ENCODE peak calls at places on chromosomes 2 and 18, in four cellular contexts. P is upper lobe of right lung, Q is heart right ventricle, M is left ventricle myocardium inferior. Y is an unnamed sample.

GRCh38 chr2:7052404-7052803 is 135.2 kb downstream of the RNF144A start:
- DNase-seq in P (no peak), Q (no peak), M (no peak), Y (no peak)

GRCh38 chr2:176637497-176638166 is 368.4 kb downstream of the MTX2 start:
- DNase-seq in P (peak; percentile 70), Q (peak; percentile 32), M (peak; percentile 36), Y (peak; percentile 71)

GRCh38 chr2:101223814-101224231 is 28.9 kb upstream of the CNOT11 start:
- DNase-seq in P (no peak), Q (no peak), M (no peak), Y (no peak)

GRCh38 chr2:66575625-66576371 is 140.9 kb downstream of the MEIS1 start:
- DNase-seq in P (peak; percentile 67), Q (no peak), M (peak; percentile 19), Y (peak; percentile 72)

GRCh38 chr2:188845692-188846091 is 128.5 kb upstream of the COL3A1 start:
- DNase-seq in P (no peak), Q (no peak), M (no peak), Y (no peak)

GRCh38 chr2:25821225-25822056 is 56.8 kb downstream of the ASXL2 start:
- DNase-seq in P (no peak), Q (no peak), M (no peak), Y (no peak)

GRCh38 chr2:69621440-69621839 is 22.1 kb downstream of the AAK1 start:
- DNase-seq in P (no peak), Q (no peak), M (no peak), Y (no peak)

GRCh38 chr18:74252032-74252380 is 39.8 kb downstream of the CYB5A start:
- DNase-seq in P (no peak), Q (no peak), M (no peak), Y (no peak)

GRCh38 chr2:5360081-5360480 is 332.1 kb upstream of the SOX11 start:
- DNase-seq in P (no peak), Q (no peak), M (no peak), Y (no peak)

GRCh38 chr18:35267161-35267651 is 22.8 kb downstream of the ZSCAN30 start:
- DNase-seq in P (peak; percentile 90), Q (peak; percentile 85), M (peak; percentile 85), Y (no peak)

GRCh38 chr18:79413901-79414300 is 18.2 kb downstream of the NFATC1 start:
- DNase-seq in P (no peak), Q (no peak), M (peak; percentile 12), Y (no peak)

GRCh38 chr2:97745474-97746172 is 32.2 kb downstream of the ZAP70 start:
- DNase-seq in P (no peak), Q (no peak), M (peak; percentile 7), Y (no peak)

GRCh38 chr2:29033172-29033571 is 41.2 kb downstream of the PCARE start:
- DNase-seq in P (no peak), Q (no peak), M (no peak), Y (no peak)

GRCh38 chr2:43222472-43223146 is 3.8 kb downstream of the ZFP36L2 start:
- DNase-seq in P (no peak), Q (no peak), M (no peak), Y (no peak)

GRCh38 chr2:237555560-237555959 is 10.8 kb upstream of the PRLH start:
- DNase-seq in P (no peak), Q (no peak), M (no peak), Y (no peak)

GRCh38 chr2:240184198-240184590 is 43.7 kb upstream of the OTOS start:
- DNase-seq in P (peak; percentile 35), Q (no peak), M (no peak), Y (no peak)

GRCh38 chr2:30931841-30932407 is 124.7 kb upstream of the CAPN13 start:
- DNase-seq in P (no peak), Q (no peak), M (no peak), Y (no peak)

GRCh38 chr2:207725815-207726578 is 14.6 kb downstream of the CCNYL1 start:
- DNase-seq in P (no peak), Q (no peak), M (no peak), Y (no peak)

GRCh38 chr2:148726228-148726627 is 81.7 kb downstream of the EPC2 start:
- DNase-seq in P (no peak), Q (no peak), M (no peak), Y (no peak)

GRCh38 chr2:240888890-240889573 is 6.9 kb downstream of the MAB21L4 start:
- DNase-seq in P (no peak), Q (no peak), M (no peak), Y (no peak)

GRCh38 chr2:211035548-211036185 is 479.3 kb downstream of the CPS1 start:
- DNase-seq in P (no peak), Q (peak; percentile 5), M (no peak), Y (peak; percentile 3)

GRCh38 chr2:71505086-71505769 is 51.9 kb downstream of the DYSF start:
- DNase-seq in P (peak; percentile 53), Q (peak; percentile 51), M (peak; percentile 51), Y (no peak)

GRCh38 chr2:58727977-58728656 is 487.0 kb upstream of the FANCL start:
- DNase-seq in P (no peak), Q (no peak), M (no peak), Y (no peak)

GRCh38 chr2:191166111-191166755 is 15.4 kb upstream of the STAT4 start:
- DNase-seq in P (no peak), Q (no peak), M (no peak), Y (no peak)

GRCh38 chr2:23273786-23274185 is 111.2 kb upstream of the KLHL29 start:
- DNase-seq in P (no peak), Q (no peak), M (no peak), Y (no peak)

GRCh38 chr2:233081232-233081730 is 21.1 kb downstream of the INPP5D start:
- DNase-seq in P (peak; percentile 48), Q (no peak), M (no peak), Y (no peak)

GRCh38 chr2:222950886-222951285 is 90.0 kb downstream of the ACSL3 start:
- DNase-seq in P (no peak), Q (no peak), M (no peak), Y (no peak)

GRCh38 chr18:58615150-58616132 is 13.4 kb downstream of the ALPK2 start:
- DNase-seq in P (no peak), Q (no peak), M (no peak), Y (no peak)

GRCh38 chr18:34322365-34323289 is 97.9 kb upstream of the NOL4 start:
- DNase-seq in P (peak; percentile 66), Q (no peak), M (peak; percentile 24), Y (peak; percentile 67)

GRCh38 chr2:85154048-85154753 is 21.0 kb downstream of the TCF7L1 start:
- DNase-seq in P (no peak), Q (no peak), M (no peak), Y (no peak)

GRCh38 chr2:207599641-207600040 is 25.6 kb downstream of the METTL21A start:
- DNase-seq in P (no peak), Q (no peak), M (no peak), Y (no peak)

GRCh38 chr2:156466739-156467405 is 30.7 kb downstream of the GPD2 start:
- DNase-seq in P (no peak), Q (peak; percentile 79), M (peak; percentile 37), Y (no peak)

GRCh38 chr18:1585881-1586488 is 681.3 kb downstream of the ADCYAP1 start:
- DNase-seq in P (no peak), Q (no peak), M (no peak), Y (peak; percentile 10)

GRCh38 chr18:48838921-48839818 is 111.6 kb downstream of the SMAD7 start:
- DNase-seq in P (peak; percentile 58), Q (no peak), M (no peak), Y (no peak)

GRCh38 chr2:217707116-217707742 is 295.6 kb downstream of the TNS1 start:
- DNase-seq in P (no peak), Q (no peak), M (no peak), Y (no peak)

GRCh38 chr2:156455366-156455975 is 19.3 kb downstream of the GPD2 start:
- DNase-seq in P (no peak), Q (no peak), M (no peak), Y (no peak)

GRCh38 chr2:213015387-213016165 is 135.8 kb downstream of the IKZF2 start:
- DNase-seq in P (no peak), Q (no peak), M (no peak), Y (no peak)

GRCh38 chr2:6103949-6104348 is 411.8 kb downstream of the SOX11 start:
- DNase-seq in P (no peak), Q (no peak), M (no peak), Y (no peak)

GRCh38 chr2:152166633-152167032 is 8.9 kb downstream of the STAM2 start:
- DNase-seq in P (no peak), Q (no peak), M (no peak), Y (no peak)

DNA sequence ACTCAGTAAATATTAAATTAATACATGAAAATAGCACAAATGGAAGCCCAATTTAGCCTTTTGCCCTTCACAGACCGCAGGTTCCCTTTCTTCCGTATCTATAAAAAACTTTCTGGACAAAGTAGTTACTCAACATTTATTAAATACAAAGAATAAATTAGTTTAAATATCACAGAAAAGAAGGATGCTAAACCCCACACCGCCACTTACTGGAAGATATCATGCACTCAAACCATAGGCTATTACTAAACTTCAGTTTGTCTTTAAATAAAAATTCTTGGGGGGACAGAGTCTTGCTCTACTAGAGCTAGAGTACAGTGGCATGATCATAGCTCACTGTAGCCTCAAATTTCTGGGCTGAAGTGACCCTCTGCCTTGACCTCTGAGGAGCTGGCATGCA is 120.7 kb upstream of the FHL2 start:
- DNase-seq in P (no peak), Q (no peak), M (no peak), Y (no peak)
- TF ChIP-seq CTCF in P (no peak), Q (no peak), M (no peak), Y (no peak)

DNA sequence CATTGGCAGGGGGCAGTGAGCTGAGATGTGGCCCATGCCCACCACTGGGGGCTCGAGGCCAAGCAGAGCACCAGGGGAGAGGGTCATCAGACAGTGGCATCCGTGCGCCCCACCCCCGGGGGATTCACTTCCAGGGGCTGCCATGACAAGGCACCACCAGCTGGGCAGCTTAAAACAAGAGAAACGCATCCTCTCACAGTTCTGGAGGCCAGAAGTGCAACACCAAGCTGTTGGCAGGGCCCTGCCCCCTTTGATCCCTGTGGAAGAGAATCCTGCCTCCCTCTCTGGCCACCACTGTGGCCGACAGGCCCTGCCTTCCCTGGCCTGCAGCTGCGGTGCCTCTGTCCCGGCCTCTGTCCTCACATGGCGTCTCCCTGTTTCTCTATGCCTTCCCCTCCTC is 187.7 kb upstream of the ID2 start:
- DNase-seq in P (no peak), Q (no peak), M (no peak), Y (no peak)
- TF ChIP-seq CTCF in P (no peak), Q (no peak), M (no peak), Y (no peak)

GRCh38 chr18:5853253-5853652 is 42.1 kb downstream of the TMEM200C start:
- DNase-seq in P (no peak), Q (no peak), M (no peak), Y (no peak)

GRCh38 chr18:5851998-5852397 is 43.3 kb downstream of the TMEM200C start:
- DNase-seq in P (no peak), Q (no peak), M (no peak), Y (no peak)
- TF ChIP-seq CTCF in P (peak; percentile 15), Q (peak; percentile 36), M (no peak), Y (no peak)

GRCh38 chr2:219435701-219436100 is 1.1 kb downstream of the SPEG start:
- DNase-seq in P (no peak), Q (no peak), M (no peak), Y (no peak)

GRCh38 chr2:219434468-219434717 is 250 bp upstream of the SPEG start:
- DNase-seq in P (no peak), Q (no peak), M (no peak), Y (no peak)

GRCh38 chr2:219436491-219436890 is 1.8 kb downstream of the SPEG start:
- DNase-seq in P (no peak), Q (no peak), M (no peak), Y (no peak)

GRCh38 chr2:219434718-219435525 is at the start of gene SPEG:
- DNase-seq in P (no peak), Q (no peak), M (no peak), Y (no peak)

GRCh38 chr2:219433666-219434467 is 776 bp upstream of the SPEG start:
- DNase-seq in P (no peak), Q (no peak), M (no peak), Y (no peak)
- TF ChIP-seq CTCF in P (peak; percentile 27), Q (peak; percentile 55), M (peak; percentile 46), Y (no peak)